ENCODE peak calls at places on chromosomes 1 and 21, in seven cellular contexts. One of them, this sample, is unnamed.
A peak's percentile ranks its signal among the peaks of the same experiment; 100 is the strongest.

GRCh38 chr21:29424728-29425127 is 126.0 kb downstream of the BACH1 start:
- DNase-seq in NCI-H2081: no peak
- DNase-seq in HT-29: no peak
- DNase-seq in foreskin melanocyte: no peak
- DNase-seq in GF-D8: no peak
- DNase-seq in RWPE1: no peak
- DNase-seq in IMR-90: no peak
- DNase-seq in this sample: no peak

GRCh38 chr1:197781998-197782718 is 6.9 kb upstream of the DENND1B start:
- DNase-seq in foreskin melanocyte: no peak
- DNase-seq in NCI-H2081: no peak
- DNase-seq in RWPE1: peak; percentile 77
- DNase-seq in IMR-90: peak; percentile 75
- DNase-seq in GF-D8: no peak
- DNase-seq in HT-29: peak; percentile 44
- DNase-seq in this sample: no peak

GRCh38 chr1:204746838-204747442 is 61.4 kb upstream of the LRRN2 start:
- DNase-seq in RWPE1: peak; percentile 68
- DNase-seq in GF-D8: no peak
- DNase-seq in NCI-H2081: no peak
- DNase-seq in IMR-90: peak; percentile 41
- DNase-seq in foreskin melanocyte: peak; percentile 11
- DNase-seq in HT-29: peak; percentile 69
- DNase-seq in this sample: no peak

GRCh38 chr1:40626383-40626770 is 39.1 kb downstream of the RIMS3 start:
- DNase-seq in GF-D8: no peak
- DNase-seq in HT-29: no peak
- DNase-seq in IMR-90: no peak
- DNase-seq in NCI-H2081: no peak
- DNase-seq in RWPE1: no peak
- DNase-seq in foreskin melanocyte: no peak
- DNase-seq in this sample: no peak

GRCh38 chr1:110433803-110434202 is 17.1 kb upstream of the PROK1 start:
- DNase-seq in IMR-90: peak; percentile 20
- DNase-seq in NCI-H2081: no peak
- DNase-seq in HT-29: peak; percentile 47
- DNase-seq in RWPE1: peak; percentile 67
- DNase-seq in foreskin melanocyte: no peak
- DNase-seq in GF-D8: peak; percentile 13
- DNase-seq in this sample: no peak

GRCh38 chr1:50271968-50272578 is 151.2 kb downstream of the DMRTA2 start:
- DNase-seq in GF-D8: no peak
- DNase-seq in foreskin melanocyte: no peak
- DNase-seq in IMR-90: no peak
- DNase-seq in RWPE1: peak; percentile 37
- DNase-seq in HT-29: peak; percentile 39
- DNase-seq in NCI-H2081: peak; percentile 68
- DNase-seq in this sample: no peak

GRCh38 chr1:216854836-216855485 is 131.7 kb upstream of the ESRRG start:
- DNase-seq in IMR-90: no peak
- DNase-seq in RWPE1: no peak
- DNase-seq in GF-D8: no peak
- DNase-seq in HT-29: no peak
- DNase-seq in NCI-H2081: no peak
- DNase-seq in foreskin melanocyte: no peak
- DNase-seq in this sample: no peak

GRCh38 chr1:209720326-209720725 is 15.7 kb downstream of the HSD11B1 start:
- DNase-seq in IMR-90: peak; percentile 42
- DNase-seq in RWPE1: no peak
- DNase-seq in GF-D8: no peak
- DNase-seq in HT-29: no peak
- DNase-seq in NCI-H2081: no peak
- DNase-seq in foreskin melanocyte: no peak
- DNase-seq in this sample: no peak

GRCh38 chr1:28917757-28918118 is 3.4 kb downstream of the EPB41 start:
- DNase-seq in NCI-H2081: no peak
- DNase-seq in RWPE1: no peak
- DNase-seq in IMR-90: no peak
- DNase-seq in HT-29: no peak
- DNase-seq in GF-D8: no peak
- DNase-seq in foreskin melanocyte: no peak
- DNase-seq in this sample: no peak

GRCh38 chr1:205632374-205633169 is 761 bp upstream of the ELK4 start:
- DNase-seq in foreskin melanocyte: no peak
- DNase-seq in RWPE1: peak; percentile 21
- DNase-seq in IMR-90: no peak
- DNase-seq in NCI-H2081: no peak
- DNase-seq in GF-D8: no peak
- DNase-seq in HT-29: peak; percentile 31
- DNase-seq in this sample: no peak

GRCh38 chr1:207959995-207960745 is 49.2 kb upstream of the CD34 start:
- DNase-seq in GF-D8: no peak
- DNase-seq in foreskin melanocyte: no peak
- DNase-seq in NCI-H2081: no peak
- DNase-seq in HT-29: no peak
- DNase-seq in IMR-90: no peak
- DNase-seq in RWPE1: no peak
- DNase-seq in this sample: no peak

This sample was measured in HS-5.